ENCODE peak calls at places on chromosomes 2 and 18, in four cellular contexts. J is K562, V is HepG2, D is GM12878. A is an unnamed sample.

GRCh38 chr2:68193774-68194372 is 36.2 kb downstream of the PNO1 start:
- DNase-seq in J (no peak), D (no peak), V (no peak), A (no peak)

GRCh38 chr2:206983156-206983875 is 44.0 kb downstream of the CPO start:
- DNase-seq in V (no peak), D (no peak), J (no peak), A (no peak)

GRCh38 chr2:96916156-96917007 is 46.5 kb upstream of the SEMA4C start:
- DNase-seq in J (no peak), V (no peak), D (no peak), A (no peak)

GRCh38 chr2:60516383-60516811 is 37.1 kb downstream of the BCL11A start:
- DNase-seq in J (no peak), D (no peak), V (no peak), A (no peak)

GRCh38 chr2:109421606-109422005 is 192.2 kb downstream of the SEPTIN10 start:
- DNase-seq in D (no peak), J (no peak), V (no peak), A (no peak)

GRCh38 chr2:187877391-187877790 is 323.2 kb upstream of the TFPI start:
- DNase-seq in J (no peak), D (no peak), V (no peak), A (no peak)

GRCh38 chr2:54081574-54081973 is 33.8 kb upstream of the ACYP2 start:
- DNase-seq in D (peak; percentile 87), V (no peak), J (peak; percentile 78), A (no peak)

GRCh38 chr2:116517936-116518335 is 1296.6 kb upstream of the DDX18 start:
- DNase-seq in D (no peak), V (no peak), J (no peak), A (no peak)

GRCh38 chr18:57644540-57644939 is 22.9 kb upstream of the NARS1 start:
- DNase-seq in D (no peak), J (no peak), V (no peak), A (no peak)

GRCh38 chr2:69169990-69170389 is 157.0 kb downstream of the ANTXR1 start:
- DNase-seq in J (no peak), D (no peak), V (no peak), A (no peak)

GRCh38 chr2:96867756-96868554 is 1.9 kb downstream of the SEMA4C start:
- DNase-seq in D (no peak), J (no peak), V (no peak), A (no peak)

GRCh38 chr18:74453011-74453571 is 4.0 kb downstream of the DIPK1C start:
- DNase-seq in J (no peak), V (no peak), D (no peak), A (no peak)

GRCh38 chr2:25808006-25808383 is 70.3 kb downstream of the ASXL2 start:
- DNase-seq in D (no peak), V (no peak), J (no peak), A (no peak)

GRCh38 chr2:46555646-46556205 is 76.4 kb downstream of the TMEM247 start:
- DNase-seq in V (no peak), D (no peak), J (no peak), A (no peak)

GRCh38 chr2:46559257-46559656 is 79.9 kb downstream of the TMEM247 start:
- DNase-seq in J (no peak), D (no peak), V (no peak), A (no peak)

GRCh38 chr2:46554381-46554780 is 75.0 kb downstream of the TMEM247 start:
- DNase-seq in J (no peak), V (no peak), D (no peak), A (no peak)

GRCh38 chr2:46555011-46555410 is 75.6 kb downstream of the TMEM247 start:
- DNase-seq in V (no peak), D (no peak), J (peak; percentile 39), A (peak; percentile 62)

DNA sequence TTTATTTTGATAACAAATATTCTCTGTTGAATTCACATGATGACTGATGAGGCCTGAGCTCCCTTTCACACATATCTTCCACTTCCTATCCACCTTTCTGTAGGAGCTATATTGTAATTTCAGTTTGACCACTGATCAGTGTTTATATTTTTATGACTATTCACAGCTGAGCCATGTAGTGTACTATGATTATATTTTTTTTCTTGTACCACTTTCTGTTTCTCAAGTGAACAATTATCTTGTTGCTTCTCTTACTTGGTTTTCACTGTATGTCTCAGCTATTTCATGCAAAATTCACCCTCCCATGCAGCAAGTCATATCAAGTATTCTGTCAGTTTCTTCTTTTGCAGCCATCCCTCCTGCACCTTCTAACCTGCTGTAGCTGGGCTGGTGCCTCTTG is 78.4 kb downstream of the TMEM247 start:
- DNase-seq in V (no peak), J (no peak), D (no peak), A (no peak)
- TF ChIP-seq CBFB in V (no peak), J (no peak), D (no peak), A (no peak)

GRCh38 chr2:182866461-182867369 is at the start of gene FRZB:
- DNase-seq in J (no peak), V (peak; percentile 28), D (no peak), A (peak; percentile 66)

GRCh38 chr2:182868049-182868422 is 1.6 kb upstream of the FRZB start:
- DNase-seq in J (no peak), D (no peak), V (peak; percentile 80), A (no peak)

GRCh38 chr2:182868423-182868822 is 2.0 kb upstream of the FRZB start:
- DNase-seq in D (no peak), J (no peak), V (no peak), A (no peak)

GRCh38 chr2:182867411-182868048 is 1.1 kb upstream of the FRZB start:
- DNase-seq in V (no peak), D (no peak), J (no peak), A (no peak)

DNA sequence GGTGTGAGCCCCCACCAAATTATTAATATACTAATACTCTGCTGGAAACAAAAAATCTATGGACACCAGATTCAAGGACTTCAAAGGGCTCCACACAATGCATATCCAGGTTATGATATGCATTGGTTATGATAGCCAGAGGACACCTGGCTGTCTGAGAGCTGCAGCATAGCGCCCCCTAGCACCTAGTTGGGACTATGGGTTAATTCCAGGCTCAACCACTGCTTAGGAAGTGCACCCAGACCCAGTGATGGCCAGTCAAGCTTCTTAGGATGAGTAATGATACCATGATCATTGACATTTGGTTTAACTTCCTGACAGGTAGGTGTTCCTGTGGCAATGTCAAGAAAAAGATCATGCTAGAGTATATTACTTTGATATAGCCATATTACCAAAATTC is 3.8 kb upstream of the FRZB start:
- DNase-seq in J (peak; percentile 72), V (peak; percentile 56), D (no peak), A (peak; percentile 79)
- TF ChIP-seq CREM in J (no peak), V (no peak), D (no peak), A (no peak)

GRCh38 chr2:39803839-39804238 is 24.8 kb upstream of the THUMPD2 start:
- DNase-seq in J (no peak), D (no peak), V (no peak), A (no peak)

GRCh38 chr2:39805936-39806608 is 27.0 kb upstream of the THUMPD2 start:
- DNase-seq in J (no peak), V (no peak), D (no peak), A (no peak)
- TF ChIP-seq CBFB in J (no peak), V (no peak), D (no peak), A (no peak)

DNA sequence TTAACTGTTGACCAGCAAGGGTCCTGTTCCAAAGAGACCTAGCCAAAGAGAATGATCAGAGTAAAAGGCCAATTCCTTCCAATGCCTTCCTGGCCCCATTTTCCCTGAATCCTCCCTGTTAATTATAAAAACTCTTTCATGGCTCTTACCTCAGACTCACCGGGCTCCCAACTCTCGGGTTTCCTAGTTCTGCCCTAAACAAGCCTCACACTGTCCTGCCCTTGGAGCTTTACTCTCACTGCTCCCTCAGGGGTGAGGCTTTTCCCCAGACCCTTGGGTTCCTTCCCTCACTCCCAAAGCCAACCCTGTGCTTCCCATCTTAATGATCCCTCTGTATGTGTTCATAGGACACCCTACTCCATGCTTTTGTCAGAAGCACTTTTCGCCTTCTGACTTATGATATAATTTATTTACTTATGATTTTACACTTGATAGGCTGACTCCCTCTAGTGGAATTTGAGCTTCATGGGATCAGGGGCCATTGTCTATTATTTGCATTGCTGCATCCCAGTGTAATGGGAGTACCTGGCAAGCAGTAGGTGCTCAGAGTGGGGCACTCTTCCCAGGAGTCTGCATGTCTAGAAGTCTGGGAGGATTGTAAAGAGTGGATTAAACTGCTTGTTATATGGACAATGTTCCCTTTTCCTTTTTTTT is 29.9 kb upstream of the ZNG1B start:
- DNase-seq in J (no peak), V (peak; percentile 81), D (no peak), A (no peak)
- TF ChIP-seq CREM in J (no peak), V (no peak), D (no peak), A (no peak)

DNA sequence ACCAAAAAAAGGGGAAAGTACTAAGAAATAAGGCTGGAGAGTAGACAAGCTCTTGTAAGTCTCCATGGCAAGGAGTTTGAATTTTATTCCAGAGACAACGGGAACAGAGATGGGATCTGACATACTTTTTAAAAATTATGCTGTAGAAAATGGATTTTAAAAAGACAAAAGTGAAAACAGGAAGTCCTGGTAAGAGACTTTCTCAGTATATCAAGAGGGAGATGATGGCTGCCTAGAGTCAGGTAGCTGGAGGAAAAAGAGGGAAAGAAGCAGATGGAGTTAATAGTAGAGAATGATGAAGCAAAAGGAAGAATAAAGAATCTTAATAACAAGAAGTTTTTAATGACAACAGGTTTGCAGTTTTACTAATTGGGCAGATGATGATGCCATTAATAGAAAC is 168.1 kb downstream of the SRBD1 start:
- DNase-seq in D (no peak), J (no peak), V (no peak), A (no peak)
- TF ChIP-seq CBFB in D (no peak), J (no peak), V (no peak), A (no peak)

GRCh38 chr2:20507166-20507692 is 60.4 kb downstream of the RHOB start:
- DNase-seq in D (peak; percentile 62), V (no peak), J (no peak), A (no peak)
- TF ChIP-seq CREM in D (peak; percentile 49), V (no peak), J (no peak), A (no peak)

GRCh38 chr2:41785623-41786022 is 262.2 kb upstream of the PKDCC start:
- DNase-seq in J (no peak), V (no peak), D (no peak), A (no peak)

GRCh38 chr2:41791523-41791922 is 256.3 kb upstream of the PKDCC start:
- DNase-seq in V (peak; percentile 20), J (no peak), D (no peak), A (peak; percentile 35)
- TF ChIP-seq CBFB in V (no peak), J (no peak), D (no peak), A (no peak)

GRCh38 chr2:200810252-200810650 is 1.5 kb upstream of the BZW1 start:
- DNase-seq in D (no peak), V (peak; percentile 21), J (no peak), A (no peak)
- TF ChIP-seq CREM in D (no peak), V (no peak), J (no peak), A (no peak)

GRCh38 chr2:28526733-28527132 is 30.9 kb downstream of the PLB1 start:
- DNase-seq in V (no peak), D (no peak), J (no peak), A (no peak)
- TF ChIP-seq CBFB in V (no peak), D (no peak), J (no peak), A (no peak)

GRCh38 chr2:103435010-103435409 is 673.2 kb downstream of the TMEM182 start:
- DNase-seq in J (no peak), D (no peak), V (no peak), A (no peak)
- TF ChIP-seq CREM in J (no peak), D (no peak), V (no peak), A (no peak)

A was measured in WTC11.